ENCODE peak calls at places on chromosome 10, in seven cellular contexts. E is prostate gland; C is activated CD8-positive, alpha-beta memory T cell treated with anti-CD3 and anti-CD28 coated beads for 48 hours; I is cardiac septum; Q is kidney glomerular epithelial cell; L is KBM-7; H is lower leg skin. Z is an unnamed sample.

GRCh38 chr10:119306514-119306951 is 99.2 kb downstream of the GRK5 start:
- DNase-seq in E (no peak), C (no peak), I (no peak), Q (no peak), L (peak), H (no peak), Z (no peak)

GRCh38 chr10:15419279-15419874 is 48.3 kb upstream of the FAM171A1 start:
- DNase-seq in E (no peak), C (no peak), I (no peak), Q (peak), L (peak), H (no peak), Z (no peak)

GRCh38 chr10:119575506-119575905 is 21.3 kb downstream of the TIAL1 start:
- DNase-seq in E (no peak), C (no peak), I (no peak), Q (no peak), L (no peak), H (no peak), Z (no peak)

GRCh38 chr10:72826346-72826745 is 67.2 kb upstream of the OIT3 start:
- DNase-seq in E (no peak), C (no peak), I (no peak), Q (no peak), L (no peak), H (no peak), Z (no peak)

GRCh38 chr10:49651039-49651835 is 28.2 kb upstream of the C10orf53 start:
- DNase-seq in E (no peak), C (no peak), I (peak), Q (no peak), L (no peak), H (no peak), Z (no peak)

GRCh38 chr10:77746313-77746712 is 108.7 kb upstream of the KCNMA1 start:
- DNase-seq in E (no peak), C (no peak), I (no peak), Q (no peak), L (no peak), H (no peak), Z (no peak)

GRCh38 chr10:75972494-75973276 is 541.3 kb downstream of the LRMDA start:
- DNase-seq in E (no peak), C (no peak), I (no peak), Q (no peak), L (no peak), H (peak), Z (no peak)

GRCh38 chr10:98115388-98115787 is 19.1 kb upstream of the R3HCC1L start:
- DNase-seq in E (no peak), C (no peak), I (no peak), Q (no peak), L (no peak), H (no peak), Z (no peak)

GRCh38 chr10:52752261-52752660 is 20.3 kb downstream of the MBL2 start:
- DNase-seq in E (no peak), C (no peak), I (no peak), Q (no peak), L (no peak), H (no peak), Z (no peak)

GRCh38 chr10:48384699-48384982 is 78.2 kb downstream of the MAPK8 start:
- DNase-seq in E (no peak), C (no peak), I (no peak), Q (no peak), L (no peak), H (no peak), Z (no peak)

GRCh38 chr10:53754851-53755250 is 982.3 kb upstream of the MBL2 start:
- DNase-seq in E (no peak), C (no peak), I (no peak), Q (no peak), L (no peak), H (no peak), Z (no peak)

GRCh38 chr10:108801775-108802516 is 1121.4 kb downstream of the XPNPEP1 start:
- DNase-seq in E (no peak), C (no peak), I (no peak), Q (peak), L (no peak), H (no peak), Z (no peak)

GRCh38 chr10:43688348-43688892 is 39.7 kb upstream of the ZNF32 start:
- DNase-seq in E (no peak), C (no peak), I (peak), Q (no peak), L (no peak), H (no peak), Z (no peak)

GRCh38 chr10:47451998-47452494 is 31.9 kb downstream of the ANXA8 start:
- DNase-seq in E (no peak), C (no peak), I (no peak), Q (no peak), L (no peak), H (no peak), Z (no peak)

GRCh38 chr10:124287071-124287685 is 131.5 kb downstream of the OAT start:
- DNase-seq in E (no peak), C (no peak), I (peak), Q (no peak), L (no peak), H (no peak), Z (no peak)

GRCh38 chr10:73763343-73763742 is 18.5 kb upstream of the CHCHD1 start:
- DNase-seq in E (no peak), C (no peak), I (no peak), Q (no peak), L (no peak), H (no peak), Z (no peak)

GRCh38 chr10:77977016-77977415 is 50.5 kb upstream of the DLG5 start:
- DNase-seq in E (no peak), C (no peak), I (peak), Q (no peak), L (no peak), H (no peak), Z (no peak)

GRCh38 chr10:11424456-11425287 is 186.8 kb downstream of the USP6NL start:
- DNase-seq in E (no peak), C (no peak), I (peak), Q (peak), L (peak), H (no peak), Z (no peak)

GRCh38 chr10:7007575-7008190 is 403.2 kb downstream of the SFMBT2 start:
- DNase-seq in E (no peak), C (no peak), I (no peak), Q (no peak), L (no peak), H (no peak), Z (no peak)